ENCODE peak calls at places on chromosome 1, in five cellular contexts. One of them, this sample, is unnamed.

GRCh38 chr1:2822621-2823145 is 21.2 kb upstream of the TTC34 start:
- DNase-seq in fibroblast of pulmonary artery: no peak
- DNase-seq in HAP-1: no peak
- DNase-seq in GM23338: no peak
- DNase-seq in brain microvascular endothelial cell: no peak
- DNase-seq in this sample: no peak

GRCh38 chr1:112818990-112819689 is 104.0 kb upstream of the PPM1J start:
- DNase-seq in fibroblast of pulmonary artery: peak
- DNase-seq in HAP-1: peak
- DNase-seq in GM23338: no peak
- DNase-seq in brain microvascular endothelial cell: peak
- DNase-seq in this sample: no peak

GRCh38 chr1:210098376-210098775 is 134.2 kb upstream of the SERTAD4 start:
- DNase-seq in fibroblast of pulmonary artery: no peak
- DNase-seq in HAP-1: no peak
- DNase-seq in GM23338: no peak
- DNase-seq in brain microvascular endothelial cell: no peak
- DNase-seq in this sample: no peak

GRCh38 chr1:34871443-34872132 is 12.0 kb upstream of the SMIM12 start:
- DNase-seq in fibroblast of pulmonary artery: no peak
- DNase-seq in HAP-1: no peak
- DNase-seq in GM23338: no peak
- DNase-seq in brain microvascular endothelial cell: no peak
- DNase-seq in this sample: no peak

GRCh38 chr1:55698136-55698535 is 483.0 kb upstream of the USP24 start:
- DNase-seq in fibroblast of pulmonary artery: no peak
- DNase-seq in HAP-1: no peak
- DNase-seq in GM23338: no peak
- DNase-seq in brain microvascular endothelial cell: no peak
- DNase-seq in this sample: no peak

GRCh38 chr1:209854196-209854595 is 26.4 kb downstream of the UTP25 start:
- DNase-seq in fibroblast of pulmonary artery: no peak
- DNase-seq in HAP-1: no peak
- DNase-seq in GM23338: no peak
- DNase-seq in brain microvascular endothelial cell: no peak
- DNase-seq in this sample: no peak

GRCh38 chr1:203669739-203670138 is 43.1 kb downstream of the ATP2B4 start:
- DNase-seq in fibroblast of pulmonary artery: peak
- DNase-seq in HAP-1: no peak
- DNase-seq in GM23338: no peak
- DNase-seq in brain microvascular endothelial cell: peak
- DNase-seq in this sample: no peak

GRCh38 chr1:226506021-226506420 is 42.5 kb upstream of the STUM start:
- DNase-seq in fibroblast of pulmonary artery: no peak
- DNase-seq in HAP-1: no peak
- DNase-seq in GM23338: no peak
- DNase-seq in brain microvascular endothelial cell: no peak
- DNase-seq in this sample: no peak

GRCh38 chr1:13478687-13479086 is 35.1 kb downstream of the LRRC38 start:
- DNase-seq in fibroblast of pulmonary artery: no peak
- DNase-seq in HAP-1: no peak
- DNase-seq in GM23338: no peak
- DNase-seq in brain microvascular endothelial cell: no peak
- DNase-seq in this sample: no peak

GRCh38 chr1:42305639-42306038 is 29.4 kb downstream of the FOXJ3 start:
- DNase-seq in fibroblast of pulmonary artery: peak
- DNase-seq in HAP-1: no peak
- DNase-seq in GM23338: no peak
- DNase-seq in brain microvascular endothelial cell: no peak
- DNase-seq in this sample: no peak

GRCh38 chr1:19754482-19754881 is 45.2 kb downstream of the TMCO4 start:
- DNase-seq in fibroblast of pulmonary artery: no peak
- DNase-seq in HAP-1: peak
- DNase-seq in GM23338: no peak
- DNase-seq in brain microvascular endothelial cell: no peak
- DNase-seq in this sample: no peak

GRCh38 chr1:17315542-17316130 is 7.6 kb downstream of the PADI4 start:
- DNase-seq in fibroblast of pulmonary artery: no peak
- DNase-seq in HAP-1: no peak
- DNase-seq in GM23338: peak
- DNase-seq in brain microvascular endothelial cell: no peak
- DNase-seq in this sample: no peak

GRCh38 chr1:44786138-44786840 is 1.7 kb downstream of the BEST4 start:
- DNase-seq in fibroblast of pulmonary artery: peak
- DNase-seq in HAP-1: peak
- DNase-seq in GM23338: peak
- DNase-seq in brain microvascular endothelial cell: peak
- DNase-seq in this sample: no peak
- H3K4me3 ChIP-seq in fibroblast of pulmonary artery: peak
- H3K4me3 ChIP-seq in HAP-1: peak
- H3K4me3 ChIP-seq in GM23338: peak
- H3K4me3 ChIP-seq in brain microvascular endothelial cell: peak
- H3K4me3 ChIP-seq in this sample: no peak

DNA sequence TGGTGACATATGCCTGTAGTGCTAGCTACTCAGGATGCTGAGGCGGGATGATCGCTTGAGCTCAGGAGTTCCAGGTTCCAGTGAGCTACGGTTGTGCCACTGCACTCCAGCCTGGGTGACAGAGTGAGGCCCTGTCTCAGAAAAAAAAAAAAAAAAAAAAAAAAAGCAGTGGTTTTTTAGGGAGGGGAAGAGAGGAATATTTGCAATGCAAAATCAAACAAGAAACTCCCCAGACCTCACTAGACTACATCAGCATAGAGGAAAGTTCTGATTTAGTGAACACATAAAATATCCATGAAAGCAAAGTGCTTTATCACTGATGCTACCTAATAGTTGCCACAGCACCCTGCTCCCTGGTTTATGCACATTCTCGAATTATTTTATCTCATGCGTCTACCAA is 50.5 kb upstream of the GPR157 start:
- DNase-seq in fibroblast of pulmonary artery: no peak
- DNase-seq in HAP-1: no peak
- DNase-seq in GM23338: no peak
- DNase-seq in brain microvascular endothelial cell: no peak
- DNase-seq in this sample: no peak
- H3K4me3 ChIP-seq in fibroblast of pulmonary artery: no peak
- H3K4me3 ChIP-seq in HAP-1: no peak
- H3K4me3 ChIP-seq in GM23338: peak
- H3K4me3 ChIP-seq in brain microvascular endothelial cell: no peak
- H3K4me3 ChIP-seq in this sample: no peak

GRCh38 chr1:24415334-24415909 is at the start of gene NIPAL3:
- DNase-seq in fibroblast of pulmonary artery: peak
- DNase-seq in HAP-1: peak
- DNase-seq in GM23338: peak
- DNase-seq in brain microvascular endothelial cell: peak
- DNase-seq in this sample: peak

GRCh38 chr1:24411963-24412362 is 1.6 kb downstream of the STPG1 start:
- DNase-seq in fibroblast of pulmonary artery: no peak
- DNase-seq in HAP-1: no peak
- DNase-seq in GM23338: no peak
- DNase-seq in brain microvascular endothelial cell: no peak
- DNase-seq in this sample: no peak

GRCh38 chr1:24414884-24415333 is 693 bp upstream of the NIPAL3 start:
- DNase-seq in fibroblast of pulmonary artery: no peak
- DNase-seq in HAP-1: no peak
- DNase-seq in GM23338: no peak
- DNase-seq in brain microvascular endothelial cell: no peak
- DNase-seq in this sample: no peak

GRCh38 chr1:24412408-24412807 is 1.2 kb downstream of the STPG1 start:
- DNase-seq in fibroblast of pulmonary artery: no peak
- DNase-seq in HAP-1: no peak
- DNase-seq in GM23338: no peak
- DNase-seq in brain microvascular endothelial cell: no peak
- DNase-seq in this sample: no peak

DNA sequence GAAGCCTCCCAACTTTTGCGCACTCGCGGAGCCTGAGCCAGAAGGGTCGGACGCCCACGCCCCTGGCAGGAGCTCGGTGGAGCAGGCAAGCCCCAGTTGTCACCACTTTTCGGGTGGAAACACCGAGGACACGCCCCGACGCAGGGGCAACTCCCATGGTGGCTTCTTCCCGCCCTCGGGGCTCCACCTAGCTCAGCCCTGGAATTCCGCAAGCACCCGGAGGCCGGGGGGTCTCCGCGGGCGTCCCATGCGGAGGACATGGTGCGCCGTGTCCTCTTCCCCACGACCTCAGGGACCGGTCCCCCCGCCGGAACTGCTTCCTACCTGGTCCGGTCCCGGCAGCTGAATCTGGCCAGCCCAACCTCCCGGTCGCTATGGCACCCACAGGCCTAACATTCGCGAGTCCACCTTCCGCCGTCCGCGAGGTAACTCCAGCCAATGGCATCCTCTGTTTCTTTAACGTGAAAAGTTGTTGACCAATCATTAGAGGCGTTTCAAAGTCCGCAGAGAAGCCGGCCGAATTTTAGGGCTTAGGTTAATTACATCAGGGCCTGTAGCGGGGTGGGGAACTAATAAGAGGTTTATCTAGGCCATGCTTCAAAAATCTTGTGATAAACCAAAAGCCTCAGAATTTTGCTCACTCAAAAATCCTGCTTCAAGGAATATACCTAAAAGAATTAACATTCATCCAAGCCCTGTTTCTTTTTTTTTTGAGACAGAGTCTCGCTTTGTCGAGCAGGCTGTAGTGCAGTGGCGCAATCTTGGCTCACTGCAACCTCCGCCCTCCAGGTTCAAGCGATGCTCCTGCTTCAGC is at the start of gene STPG1:
- DNase-seq in fibroblast of pulmonary artery: peak
- DNase-seq in HAP-1: peak
- DNase-seq in GM23338: peak
- DNase-seq in brain microvascular endothelial cell: peak
- DNase-seq in this sample: peak
- H3K4me3 ChIP-seq in fibroblast of pulmonary artery: peak
- H3K4me3 ChIP-seq in HAP-1: peak
- H3K4me3 ChIP-seq in GM23338: peak
- H3K4me3 ChIP-seq in brain microvascular endothelial cell: peak
- H3K4me3 ChIP-seq in this sample: peak

GRCh38 chr1:218351617-218352438 is 6.7 kb downstream of the TGFB2 start:
- DNase-seq in fibroblast of pulmonary artery: peak
- DNase-seq in HAP-1: no peak
- DNase-seq in GM23338: peak
- DNase-seq in brain microvascular endothelial cell: peak
- DNase-seq in this sample: no peak

GRCh38 chr1:218350909-218351616 is 5.9 kb downstream of the TGFB2 start:
- DNase-seq in fibroblast of pulmonary artery: peak
- DNase-seq in HAP-1: no peak
- DNase-seq in GM23338: no peak
- DNase-seq in brain microvascular endothelial cell: peak
- DNase-seq in this sample: no peak

GRCh38 chr1:218348628-218349185 is 3.6 kb downstream of the TGFB2 start:
- DNase-seq in fibroblast of pulmonary artery: peak
- DNase-seq in HAP-1: no peak
- DNase-seq in GM23338: no peak
- DNase-seq in brain microvascular endothelial cell: no peak
- DNase-seq in this sample: no peak

GRCh38 chr1:218349365-218350021 is 4.4 kb downstream of the TGFB2 start:
- DNase-seq in fibroblast of pulmonary artery: peak
- DNase-seq in HAP-1: no peak
- DNase-seq in GM23338: no peak
- DNase-seq in brain microvascular endothelial cell: no peak
- DNase-seq in this sample: no peak

GRCh38 chr1:218350022-218350525 is 4.9 kb downstream of the TGFB2 start:
- DNase-seq in fibroblast of pulmonary artery: no peak
- DNase-seq in HAP-1: no peak
- DNase-seq in GM23338: no peak
- DNase-seq in brain microvascular endothelial cell: no peak
- DNase-seq in this sample: no peak
- H3K4me3 ChIP-seq in fibroblast of pulmonary artery: peak
- H3K4me3 ChIP-seq in HAP-1: no peak
- H3K4me3 ChIP-seq in GM23338: no peak
- H3K4me3 ChIP-seq in brain microvascular endothelial cell: peak
- H3K4me3 ChIP-seq in this sample: peak

GRCh38 chr1:52033190-52034049 is at the start of gene KTI12:
- DNase-seq in fibroblast of pulmonary artery: peak
- DNase-seq in HAP-1: peak
- DNase-seq in GM23338: peak
- DNase-seq in brain microvascular endothelial cell: peak
- DNase-seq in this sample: peak
- H3K4me3 ChIP-seq in fibroblast of pulmonary artery: peak
- H3K4me3 ChIP-seq in HAP-1: peak
- H3K4me3 ChIP-seq in GM23338: peak
- H3K4me3 ChIP-seq in brain microvascular endothelial cell: peak
- H3K4me3 ChIP-seq in this sample: peak

GRCh38 chr1:23964235-23964668 is 4.6 kb downstream of the PNRC2 start:
- DNase-seq in fibroblast of pulmonary artery: peak
- DNase-seq in HAP-1: no peak
- DNase-seq in GM23338: no peak
- DNase-seq in brain microvascular endothelial cell: no peak
- DNase-seq in this sample: no peak
- H3K4me3 ChIP-seq in fibroblast of pulmonary artery: no peak
- H3K4me3 ChIP-seq in HAP-1: no peak
- H3K4me3 ChIP-seq in GM23338: no peak
- H3K4me3 ChIP-seq in brain microvascular endothelial cell: no peak
- H3K4me3 ChIP-seq in this sample: no peak

GRCh38 chr1:190477687-190478192 is at the start of gene BRINP3:
- DNase-seq in fibroblast of pulmonary artery: no peak
- DNase-seq in HAP-1: peak
- DNase-seq in GM23338: no peak
- DNase-seq in brain microvascular endothelial cell: no peak
- DNase-seq in this sample: no peak

GRCh38 chr1:190478193-190479007 is 736 bp upstream of the BRINP3 start:
- DNase-seq in fibroblast of pulmonary artery: peak
- DNase-seq in HAP-1: peak
- DNase-seq in GM23338: peak
- DNase-seq in brain microvascular endothelial cell: no peak
- DNase-seq in this sample: no peak

GRCh38 chr1:190475394-190476250 is 2.0 kb downstream of the BRINP3 start:
- DNase-seq in fibroblast of pulmonary artery: peak
- DNase-seq in HAP-1: peak
- DNase-seq in GM23338: peak
- DNase-seq in brain microvascular endothelial cell: no peak
- DNase-seq in this sample: no peak

GRCh38 chr1:190474010-190474409 is 3.7 kb downstream of the BRINP3 start:
- DNase-seq in fibroblast of pulmonary artery: no peak
- DNase-seq in HAP-1: no peak
- DNase-seq in GM23338: no peak
- DNase-seq in brain microvascular endothelial cell: no peak
- DNase-seq in this sample: no peak

DNA sequence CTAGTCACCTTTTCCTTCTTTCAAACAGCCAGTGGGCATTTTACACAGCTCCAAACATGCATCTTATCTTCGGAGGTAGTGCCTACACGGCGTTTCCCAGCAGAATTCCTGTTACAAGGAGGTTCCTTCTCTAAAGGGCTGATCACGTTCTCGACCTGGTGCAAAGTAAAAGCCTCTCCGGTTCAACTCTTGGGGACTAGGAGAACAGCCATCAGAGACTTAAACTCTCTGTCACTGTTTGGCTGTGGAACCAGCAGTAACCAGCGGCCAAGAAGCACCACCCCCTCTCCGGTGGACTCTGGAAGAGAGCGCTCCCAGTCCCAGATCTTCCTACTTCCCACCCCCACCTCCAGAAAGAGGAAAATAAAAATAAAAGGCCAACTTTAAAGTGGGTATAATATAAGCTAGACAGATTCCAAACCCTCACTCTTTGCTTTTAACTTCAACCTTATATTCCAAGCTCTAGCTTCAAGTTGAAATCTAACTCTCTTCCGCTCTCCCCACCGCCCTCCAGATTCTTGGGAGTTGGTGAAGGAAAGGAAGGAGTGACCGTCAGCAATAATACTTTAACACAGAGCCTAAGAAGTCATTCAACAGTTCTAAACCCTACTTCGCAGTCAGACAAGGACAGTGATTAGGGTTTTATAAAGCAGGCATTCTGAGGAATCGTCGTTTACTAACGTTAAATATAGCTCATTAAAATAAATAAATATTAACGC is 2.9 kb downstream of the BRINP3 start:
- DNase-seq in fibroblast of pulmonary artery: no peak
- DNase-seq in HAP-1: peak
- DNase-seq in GM23338: peak
- DNase-seq in brain microvascular endothelial cell: no peak
- DNase-seq in this sample: no peak
- H3K4me3 ChIP-seq in fibroblast of pulmonary artery: peak
- H3K4me3 ChIP-seq in HAP-1: peak
- H3K4me3 ChIP-seq in GM23338: peak
- H3K4me3 ChIP-seq in brain microvascular endothelial cell: peak
- H3K4me3 ChIP-seq in this sample: peak

This sample was measured in Panc1.